ENCODE peak calls at places on chromosomes 7 and 10, in four cellular contexts. G is HFF-Myc, U is OCI-LY7, P is prostate gland. L is an unnamed sample.

GRCh38 chr10:28668363-28669226 is 8.7 kb upstream of the BAMBI start:
- DNase-seq in G (no peak), U (no peak), P (peak), L (no peak)

GRCh38 chr7:11701829-11702560 is 130.0 kb downstream of the THSD7A start:
- DNase-seq in G (no peak), U (no peak), P (no peak), L (no peak)

GRCh38 chr10:71920540-71921318 is 43.5 kb upstream of the CHST3 start:
- DNase-seq in G (no peak), U (no peak), P (no peak), L (no peak)

GRCh38 chr7:142859829-142860228 is 5.0 kb downstream of the EPHB6 start:
- DNase-seq in G (no peak), U (no peak), P (peak), L (no peak)

GRCh38 chr10:17236468-17236886 is 8.4 kb downstream of the VIM start:
- DNase-seq in G (no peak), U (no peak), P (no peak), L (no peak)

GRCh38 chr7:101586971-101587370 is 42.1 kb downstream of the MYL10 start:
- DNase-seq in G (no peak), U (no peak), P (no peak), L (no peak)

GRCh38 chr7:48101880-48102448 is 12.9 kb downstream of the UPP1 start:
- DNase-seq in G (no peak), U (no peak), P (no peak), L (no peak)

GRCh38 chr7:45183711-45184210 is 26.2 kb downstream of the RAMP3 start:
- DNase-seq in G (no peak), U (no peak), P (no peak), L (no peak)

GRCh38 chr7:45189151-45189970 is 31.8 kb downstream of the RAMP3 start:
- DNase-seq in G (no peak), U (no peak), P (no peak), L (no peak)

GRCh38 chr7:102409340-102409739 is 13.2 kb downstream of the PRKRIP1 start:
- DNase-seq in G (no peak), U (no peak), P (no peak), L (no peak)

GRCh38 chr10:116716381-116716780 is 26.0 kb downstream of the HSPA12A start:
- DNase-seq in G (no peak), U (no peak), P (no peak), L (no peak)

GRCh38 chr7:124171068-124171467 is 138.2 kb upstream of the TMEM229A start:
- DNase-seq in G (no peak), U (no peak), P (no peak), L (no peak)

GRCh38 chr10:46225597-46225996 is 61.2 kb upstream of the ANTXRL start:
- DNase-seq in G (no peak), U (no peak), P (no peak), L (no peak)

GRCh38 chr10:16436367-16436757 is 448 bp upstream of the PTER start:
- DNase-seq in G (no peak), U (no peak), P (no peak), L (no peak)

GRCh38 chr7:31058122-31058521 is 6.0 kb downstream of the ADCYAP1R1 start:
- DNase-seq in G (no peak), U (no peak), P (no peak), L (no peak)

GRCh38 chr10:76397957-76398665 is 966.7 kb downstream of the LRMDA start:
- DNase-seq in G (no peak), U (no peak), P (peak), L (no peak)

GRCh38 chr7:133512560-133512959 is 259.7 kb downstream of the EXOC4 start:
- DNase-seq in G (no peak), U (no peak), P (no peak), L (no peak)

GRCh38 chr10:91433620-91434019 is 23.5 kb downstream of the HECTD2 start:
- DNase-seq in G (no peak), U (no peak), P (no peak), L (no peak)

GRCh38 chr7:77328669-77329068 is 87.5 kb downstream of the GSAP start:
- DNase-seq in G (no peak), U (no peak), P (no peak), L (no peak)

GRCh38 chr7:138842111-138842510 is 44.1 kb upstream of the ATP6V0A4 start:
- DNase-seq in G (peak), U (no peak), P (no peak), L (no peak)

GRCh38 chr10:117716896-117717295 is 174.3 kb downstream of the EMX2 start:
- DNase-seq in G (no peak), U (no peak), P (no peak), L (no peak)

GRCh38 chr7:3436746-3437145 is 135.7 kb downstream of the SDK1 start:
- DNase-seq in G (no peak), U (no peak), P (no peak), L (no peak)

GRCh38 chr7:130940907-130941306 is 206.9 kb upstream of the KLF14 start:
- DNase-seq in G (no peak), U (no peak), P (no peak), L (no peak)

GRCh38 chr7:140229591-140230516 is 53.1 kb upstream of the KDM7A start:
- DNase-seq in G (no peak), U (no peak), P (no peak), L (peak)

GRCh38 chr7:50558380-50559051 is 6.7 kb downstream of the DDC start:
- DNase-seq in G (no peak), U (no peak), P (no peak), L (no peak)

GRCh38 chr7:82183633-82184032 is 259.9 kb downstream of the CACNA2D1 start:
- DNase-seq in G (no peak), U (no peak), P (no peak), L (no peak)

GRCh38 chr10:60722623-60723022 is 55.7 kb upstream of the CDK1 start:
- DNase-seq in G (no peak), U (no peak), P (no peak), L (no peak)

GRCh38 chr10:35640474-35640873 is 1.6 kb downstream of the FZD8 start:
- DNase-seq in G (no peak), U (peak), P (peak), L (peak)

GRCh38 chr10:75553550-75553949 is 122.1 kb downstream of the LRMDA start:
- DNase-seq in G (no peak), U (no peak), P (no peak), L (no peak)

GRCh38 chr10:88881335-88881734 is 1.3 kb downstream of the STAMBPL1 start:
- DNase-seq in G (no peak), U (peak), P (no peak), L (no peak)

GRCh38 chr7:114835861-114836260 is 86.0 kb upstream of the MDFIC start:
- DNase-seq in G (no peak), U (no peak), P (no peak), L (no peak)

DNA sequence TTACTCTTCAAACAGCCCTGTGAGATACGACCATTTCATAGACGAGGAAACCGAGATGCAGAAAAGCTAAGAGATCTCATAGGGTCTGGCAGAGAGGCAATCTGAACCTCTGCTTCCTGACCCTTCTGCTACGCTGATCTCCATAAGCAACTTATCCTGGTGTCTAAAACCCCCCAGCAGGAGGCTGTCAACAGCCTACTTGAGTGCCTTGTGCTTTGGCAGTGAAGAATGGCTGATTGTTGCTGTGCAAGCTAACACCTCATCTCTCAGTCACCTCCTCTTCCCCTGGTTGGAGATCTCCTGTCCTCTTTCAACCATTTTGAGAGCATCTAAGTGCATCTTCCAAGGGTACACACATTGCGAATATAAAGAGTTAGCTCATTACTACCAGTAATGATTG is 86.2 kb downstream of the AOAH start:
- DNase-seq in G (no peak), U (no peak), P (no peak), L (no peak)
- TF ChIP-seq CTCF in G (no peak), U (no peak), P (no peak), L (no peak)

DNA sequence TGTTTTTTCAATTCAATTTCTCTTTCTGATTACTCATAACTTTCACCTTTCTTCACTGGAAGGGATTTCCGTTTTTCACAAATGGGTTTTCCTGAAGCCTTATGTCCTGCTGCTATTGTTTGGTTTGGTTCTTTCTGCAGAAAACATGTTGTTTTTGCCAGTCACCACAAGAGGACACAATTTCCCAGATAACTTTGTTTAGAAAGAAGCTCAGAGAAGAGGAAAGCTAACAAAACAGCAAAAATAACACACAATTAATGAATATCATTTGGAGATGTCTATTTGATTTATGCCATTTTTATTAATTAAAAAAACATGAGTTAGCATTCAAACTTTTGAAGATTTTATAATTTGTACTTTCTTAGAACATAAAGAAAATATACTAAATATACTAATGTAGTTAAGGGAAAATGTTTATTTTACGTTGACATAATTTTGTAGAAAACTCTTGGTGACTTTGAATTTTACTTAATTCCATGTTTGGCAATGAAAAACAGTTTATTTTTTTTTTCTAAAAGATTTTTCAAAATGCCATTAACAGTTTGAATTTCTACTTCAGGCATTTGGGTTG is 4.7 kb upstream of the TWIST1 start:
- DNase-seq in G (no peak), U (peak), P (no peak), L (no peak)
- TF ChIP-seq CTCF in G (peak), U (peak), P (peak), L (peak)

DNA sequence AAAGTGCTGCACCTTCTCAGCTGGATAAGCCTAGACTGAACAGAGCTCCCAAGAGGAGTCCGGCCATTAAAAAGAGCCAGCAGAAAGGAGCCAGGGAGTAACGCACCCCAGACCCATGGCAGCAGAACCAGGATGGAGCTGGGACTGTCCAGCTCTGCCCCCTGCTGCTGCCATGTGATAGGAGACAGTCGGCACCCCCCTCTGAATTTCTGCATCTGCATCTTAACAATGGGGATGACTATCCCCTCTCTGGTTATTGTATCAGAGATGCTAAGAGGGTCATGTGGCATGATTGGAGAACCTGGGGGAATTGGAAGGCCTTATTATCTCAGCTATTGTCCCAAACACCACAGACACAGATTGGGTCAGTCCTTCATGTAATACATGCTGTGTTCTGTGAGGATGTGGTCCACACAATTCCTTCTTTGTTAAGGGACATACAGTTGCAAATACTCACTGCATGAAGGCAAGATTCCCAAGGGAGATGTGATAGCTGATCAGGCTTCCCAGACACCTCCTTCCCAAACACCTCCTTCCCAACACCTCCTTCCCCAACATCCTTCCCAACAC is 29.3 kb downstream of the PLEKHS1 start:
- DNase-seq in G (no peak), U (no peak), P (no peak), L (no peak)
- TF ChIP-seq CTCF in G (peak), U (no peak), P (peak), L (peak)

DNA sequence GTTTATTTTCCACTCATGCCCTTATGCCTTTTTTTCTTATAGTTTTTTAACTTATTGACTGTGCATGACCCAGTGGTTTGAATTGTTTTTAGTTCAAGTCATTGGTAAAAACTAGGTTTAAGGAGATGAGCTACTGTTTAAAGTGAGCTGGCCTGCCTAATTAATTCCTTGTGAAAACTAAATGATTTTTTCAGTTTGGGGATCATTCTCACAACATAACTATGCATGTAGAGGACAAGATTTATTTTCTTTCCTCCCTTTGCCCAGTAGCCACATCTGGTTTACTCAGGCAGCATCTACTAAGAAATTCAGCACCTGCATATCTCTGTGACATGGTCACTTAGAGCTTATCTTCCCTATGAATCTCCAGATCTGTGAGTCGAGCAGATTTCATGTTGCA is 1.7 kb downstream of the ADO start:
- DNase-seq in G (no peak), U (no peak), P (no peak), L (no peak)
- TF ChIP-seq CTCF in G (no peak), U (no peak), P (no peak), L (no peak)

DNA sequence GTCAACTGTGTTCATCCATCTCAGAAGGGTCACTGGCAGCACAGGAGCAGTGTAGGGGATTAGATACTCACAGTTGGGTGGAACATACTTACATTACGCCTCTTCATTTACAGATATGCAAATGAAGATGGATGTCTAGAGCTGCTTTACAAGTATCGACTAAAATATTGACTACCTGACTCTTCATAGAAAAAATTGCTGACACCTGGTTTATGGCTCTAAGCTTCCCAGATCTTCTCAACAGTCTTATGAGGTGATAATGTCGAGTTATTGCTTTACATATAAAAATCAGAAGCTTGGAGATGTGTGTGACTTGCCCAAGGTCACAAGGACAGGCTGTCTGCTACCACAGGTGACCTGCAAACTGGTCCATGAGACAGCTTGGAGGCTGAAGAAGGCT is 677.2 kb downstream of the TYW1 start:
- DNase-seq in G (no peak), U (no peak), P (no peak), L (no peak)
- TF ChIP-seq CTCF in G (no peak), U (no peak), P (no peak), L (no peak)

DNA sequence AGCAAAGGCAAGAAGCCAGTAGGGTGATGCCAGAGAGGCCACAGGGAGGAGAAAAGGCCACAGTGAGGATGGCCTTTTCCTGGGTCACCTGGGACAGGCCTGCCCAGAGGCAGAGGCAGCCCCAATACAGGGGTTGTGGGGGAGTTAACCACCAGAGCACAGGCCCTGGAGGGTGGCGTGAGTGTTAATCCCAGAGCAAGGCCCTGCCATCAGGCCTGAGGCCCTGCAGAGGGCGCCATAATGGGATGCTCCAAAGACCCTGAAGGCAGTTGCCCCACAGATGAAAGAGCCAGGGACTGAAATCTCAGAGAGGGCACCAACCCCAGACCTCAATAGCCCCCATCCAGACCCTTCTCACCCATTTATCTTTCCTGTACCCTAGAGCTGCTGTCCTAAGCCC is 23.9 kb downstream of the SLC13A4 start:
- DNase-seq in G (no peak), U (peak), P (no peak), L (no peak)
- TF ChIP-seq CTCF in G (peak), U (peak), P (no peak), L (peak)

GRCh38 chr10:22263106-22263505 is 45.3 kb upstream of the EBLN1 start:
- DNase-seq in G (no peak), U (no peak), P (no peak), L (no peak)

GRCh38 chr10:22258471-22258870 is 40.7 kb upstream of the EBLN1 start:
- DNase-seq in G (no peak), U (no peak), P (no peak), L (no peak)

GRCh38 chr10:22253578-22253882 is 35.7 kb upstream of the EBLN1 start:
- DNase-seq in G (no peak), U (no peak), P (no peak), L (no peak)

GRCh38 chr10:22259280-22259679 is 41.5 kb upstream of the EBLN1 start:
- DNase-seq in G (no peak), U (peak), P (no peak), L (peak)
- TF ChIP-seq CTCF in G (no peak), U (no peak), P (no peak), L (peak)

GRCh38 chr10:19719320-19719719 is 96.9 kb upstream of the PLXDC2 start:
- DNase-seq in G (peak), U (no peak), P (no peak), L (no peak)

GRCh38 chr10:19710600-19710999 is 105.6 kb upstream of the PLXDC2 start:
- DNase-seq in G (no peak), U (no peak), P (no peak), L (no peak)

GRCh38 chr10:19713800-19714525 is 102.3 kb upstream of the PLXDC2 start:
- DNase-seq in G (no peak), U (no peak), P (no peak), L (no peak)
- TF ChIP-seq CTCF in G (peak), U (no peak), P (no peak), L (no peak)